ENCODE peak calls at places on chromosomes 2 and 18, in five cellular contexts. Z is psoas muscle, Q is lower lobe of right lung, I is right cardiac atrium, O is heart left ventricle. N is an unnamed sample.

GRCh38 chr2:148967484-148967883 is 71.0 kb upstream of the LYPD6B start:
- DNase-seq in Z (no peak), Q (no peak), I (no peak), O (no peak), N (no peak)

GRCh38 chr2:189549440-189549832 is 31.1 kb downstream of the SLC40A1 start:
- DNase-seq in Z (no peak), Q (no peak), I (peak), O (peak), N (no peak)

GRCh38 chr18:21448301-21448700 is 152.2 kb downstream of the ESCO1 start:
- DNase-seq in Z (no peak), Q (no peak), I (no peak), O (no peak), N (no peak)

GRCh38 chr2:226551522-226552250 is 247.9 kb downstream of the IRS1 start:
- DNase-seq in Z (no peak), Q (no peak), I (no peak), O (no peak), N (no peak)

GRCh38 chr2:20167356-20167755 is 57.6 kb downstream of the SDC1 start:
- DNase-seq in Z (no peak), Q (no peak), I (no peak), O (no peak), N (no peak)

GRCh38 chr18:8121942-8122480 is 487.2 kb upstream of the RAB12 start:
- DNase-seq in Z (no peak), Q (no peak), I (peak), O (no peak), N (peak)

GRCh38 chr18:21897811-21898210 is 157.2 kb downstream of the MIB1 start:
- DNase-seq in Z (no peak), Q (no peak), I (no peak), O (peak), N (no peak)

GRCh38 chr2:5846881-5847280 is 154.7 kb downstream of the SOX11 start:
- DNase-seq in Z (no peak), Q (no peak), I (no peak), O (no peak), N (no peak)

GRCh38 chr2:144759746-144760145 is 239.8 kb upstream of the ZEB2 start:
- DNase-seq in Z (no peak), Q (no peak), I (no peak), O (no peak), N (no peak)

GRCh38 chr2:27185331-27186026 is 26.4 kb upstream of the ATRAID start:
- DNase-seq in Z (peak), Q (peak), I (peak), O (no peak), N (no peak)

GRCh38 chr2:149037851-149038250 is 648 bp upstream of the LYPD6B start:
- DNase-seq in Z (no peak), Q (no peak), I (no peak), O (no peak), N (no peak)

GRCh38 chr18:35490894-35491688 is 6.7 kb downstream of the INO80C start:
- DNase-seq in Z (no peak), Q (no peak), I (no peak), O (no peak), N (no peak)

GRCh38 chr2:157250836-157251235 is 6.7 kb upstream of the GALNT5 start:
- DNase-seq in Z (no peak), Q (no peak), I (no peak), O (no peak), N (no peak)

GRCh38 chr2:224098473-224098872 is 59.4 kb upstream of the SERPINE2 start:
- DNase-seq in Z (peak), Q (no peak), I (peak), O (peak), N (no peak)

GRCh38 chr2:221337957-221338685 is 234.0 kb downstream of the EPHA4 start:
- DNase-seq in Z (no peak), Q (no peak), I (no peak), O (no peak), N (no peak)

GRCh38 chr2:98459776-98460175 is 15.1 kb downstream of the INPP4A start:
- DNase-seq in Z (no peak), Q (no peak), I (no peak), O (no peak), N (no peak)

GRCh38 chr2:185813707-185814106 is 75.1 kb downstream of the FSIP2 start:
- DNase-seq in Z (no peak), Q (no peak), I (no peak), O (no peak), N (no peak)

GRCh38 chr2:19138264-19138825 is 220.1 kb downstream of the OSR1 start:
- DNase-seq in Z (no peak), Q (no peak), I (no peak), O (no peak), N (no peak)

DNA sequence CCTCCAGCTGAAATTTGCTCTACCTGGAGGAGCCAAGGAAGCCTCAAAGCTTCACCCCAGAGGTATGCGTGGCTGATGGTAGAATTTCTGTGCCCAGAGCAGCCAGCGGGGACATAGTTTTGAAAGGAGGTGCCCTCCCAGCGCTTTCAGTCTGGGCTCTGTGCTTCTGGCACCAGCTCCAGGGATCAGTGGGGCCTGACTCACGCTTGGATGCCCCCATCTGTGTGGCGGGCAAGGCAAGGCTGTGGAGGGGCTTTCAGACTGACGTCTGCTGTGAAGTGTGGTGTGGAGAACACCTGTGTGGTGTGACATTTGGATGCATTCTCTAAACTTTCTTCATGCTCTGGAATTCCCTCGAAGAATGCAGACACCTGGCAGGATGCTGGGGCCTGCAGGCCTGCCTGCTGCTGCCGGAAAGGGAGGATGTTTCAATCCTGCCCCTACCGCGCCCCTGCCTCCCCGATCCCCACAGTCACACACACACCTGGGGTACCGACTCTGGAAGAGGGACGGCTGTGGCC is 84.1 kb downstream of the CTIF start:
- DNase-seq in Z (no peak), Q (no peak), I (no peak), O (no peak), N (no peak)
- H3K27ac ChIP-seq in Z (no peak), Q (peak), I (no peak), O (no peak), N (peak)

GRCh38 chr2:233479616-233480489 is 86.7 kb downstream of the USP40 start:
- DNase-seq in Z (no peak), Q (no peak), I (no peak), O (no peak), N (no peak)

GRCh38 chr2:233480490-233481202 is 85.9 kb downstream of the USP40 start:
- DNase-seq in Z (peak), Q (peak), I (no peak), O (no peak), N (no peak)

GRCh38 chr2:233481368-233482142 is 85.0 kb downstream of the USP40 start:
- DNase-seq in Z (no peak), Q (peak), I (no peak), O (no peak), N (peak)

GRCh38 chr2:233485726-233486125 is 80.9 kb downstream of the USP40 start:
- DNase-seq in Z (no peak), Q (no peak), I (no peak), O (no peak), N (no peak)

GRCh38 chr2:233482616-233483015 is 84.0 kb downstream of the USP40 start:
- DNase-seq in Z (no peak), Q (peak), I (no peak), O (no peak), N (no peak)
- H3K27ac ChIP-seq in Z (peak), Q (peak), I (no peak), O (no peak), N (peak)

GRCh38 chr2:175539122-175539521 is 357.6 kb upstream of the ATP5MC3 start:
- DNase-seq in Z (no peak), Q (no peak), I (no peak), O (no peak), N (no peak)
- H3K27ac ChIP-seq in Z (no peak), Q (no peak), I (no peak), O (no peak), N (no peak)

DNA sequence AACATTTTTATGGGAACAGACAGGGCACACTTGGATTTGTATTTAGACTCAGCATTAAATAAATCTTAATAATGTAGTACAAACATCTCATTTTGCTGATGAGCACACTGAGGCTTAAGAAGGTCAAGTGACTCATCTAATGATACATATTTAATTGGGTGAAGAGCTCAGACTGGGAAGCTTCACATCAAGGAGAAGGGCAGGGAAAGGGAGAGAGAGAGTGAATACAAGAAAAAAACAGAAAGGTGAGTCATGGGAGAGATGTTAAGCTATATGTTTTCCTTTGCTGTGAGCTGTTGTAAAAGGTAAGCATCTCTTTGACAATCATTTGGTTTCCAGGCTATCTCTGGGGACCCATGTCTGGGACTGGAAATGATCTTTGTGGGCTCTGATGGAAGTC is 277.8 kb downstream of the SETBP1 start:
- DNase-seq in Z (no peak), Q (no peak), I (no peak), O (no peak), N (peak)
- H3K27ac ChIP-seq in Z (no peak), Q (no peak), I (no peak), O (no peak), N (no peak)

GRCh38 chr2:204453730-204454167 is 91.5 kb upstream of the PARD3B start:
- DNase-seq in Z (peak), Q (peak), I (peak), O (peak), N (no peak)
- H3K27ac ChIP-seq in Z (no peak), Q (peak), I (no peak), O (no peak), N (no peak)